ENCODE peak calls at places on chromosomes 6 and 20, in seven cellular contexts. E is prostate gland, X is psoas muscle, T is progenitor cell of endocrine pancreas, L is tibial artery, C is endodermal cell, P is OCI-LY7. N is an unnamed sample.
A peak's percentile ranks its signal among the peaks of the same experiment; 100 is the strongest.

GRCh38 chr6:126017668-126018067 is 31.3 kb downstream of the TRMT11 start:
- DNase-seq in E (no peak), X (no peak), T (no peak), L (no peak), C (no peak), P (no peak), N (no peak)

GRCh38 chr6:40343887-40344565 is 243.1 kb downstream of the LRFN2 start:
- DNase-seq in E (no peak), X (no peak), T (no peak), L (no peak), C (peak; percentile 51), P (no peak), N (no peak)

GRCh38 chr20:53736757-53737403 is 143.2 kb upstream of the ZNF217 start:
- DNase-seq in E (no peak), X (no peak), T (no peak), L (no peak), C (no peak), P (peak; percentile 59), N (no peak)

GRCh38 chr6:83976871-83977270 is 56.7 kb upstream of the MRAP2 start:
- DNase-seq in E (no peak), X (no peak), T (no peak), L (no peak), C (no peak), P (no peak), N (no peak)

GRCh38 chr6:24125980-24126379 is at the start of gene NRSN1:
- DNase-seq in E (no peak), X (no peak), T (peak; percentile 37), L (no peak), C (peak; percentile 93), P (no peak), N (no peak)

GRCh38 chr20:60857708-60858107 is 394.4 kb upstream of the CDH4 start:
- DNase-seq in E (no peak), X (no peak), T (no peak), L (no peak), C (no peak), P (no peak), N (no peak)

GRCh38 chr6:11126876-11127275 is 15.4 kb upstream of the ERVFRD-1 start:
- DNase-seq in E (no peak), X (no peak), T (no peak), L (no peak), C (peak; percentile 73), P (no peak), N (no peak)

GRCh38 chr6:64890609-64891008 is 816.4 kb downstream of the EYS start:
- DNase-seq in E (no peak), X (no peak), T (no peak), L (no peak), C (no peak), P (no peak), N (no peak)

GRCh38 chr20:46559685-46560440 is 9.4 kb upstream of the OCSTAMP start:
- DNase-seq in E (no peak), X (no peak), T (no peak), L (no peak), C (no peak), P (no peak), N (no peak)

GRCh38 chr20:18138639-18139583 is 1.2 kb downstream of the KAT14 start:
- DNase-seq in E (no peak), X (no peak), T (no peak), L (no peak), C (no peak), P (peak; percentile 25), N (no peak)

DNA sequence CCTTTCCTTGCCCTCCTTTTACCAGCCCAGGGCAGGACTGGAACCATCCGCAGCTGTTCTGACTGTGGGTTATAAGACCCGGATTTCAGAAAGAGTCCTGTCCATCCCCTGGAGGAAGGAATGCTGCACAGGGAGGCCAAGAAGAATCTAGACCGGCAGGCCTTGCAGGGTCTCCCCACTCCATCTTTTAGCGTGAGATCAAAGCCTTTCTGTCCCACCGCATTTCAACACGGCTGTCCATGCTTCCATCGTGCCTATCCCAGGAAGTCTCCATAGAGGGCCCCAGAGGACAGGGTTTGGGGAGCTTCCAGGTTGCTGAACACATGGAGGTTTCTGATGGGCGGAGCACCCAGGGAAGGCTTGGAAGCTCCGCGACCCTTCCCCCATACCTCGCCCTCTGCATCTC is 79.3 kb upstream of the AGPAT4 start:
- DNase-seq in E (no peak), X (no peak), T (no peak), L (no peak), C (peak; percentile 92), P (no peak), N (no peak)
- TF ChIP-seq CTCF in E (no peak), X (no peak), T (peak; percentile 41), L (no peak), C (peak; percentile 75), P (no peak), N (no peak)

DNA sequence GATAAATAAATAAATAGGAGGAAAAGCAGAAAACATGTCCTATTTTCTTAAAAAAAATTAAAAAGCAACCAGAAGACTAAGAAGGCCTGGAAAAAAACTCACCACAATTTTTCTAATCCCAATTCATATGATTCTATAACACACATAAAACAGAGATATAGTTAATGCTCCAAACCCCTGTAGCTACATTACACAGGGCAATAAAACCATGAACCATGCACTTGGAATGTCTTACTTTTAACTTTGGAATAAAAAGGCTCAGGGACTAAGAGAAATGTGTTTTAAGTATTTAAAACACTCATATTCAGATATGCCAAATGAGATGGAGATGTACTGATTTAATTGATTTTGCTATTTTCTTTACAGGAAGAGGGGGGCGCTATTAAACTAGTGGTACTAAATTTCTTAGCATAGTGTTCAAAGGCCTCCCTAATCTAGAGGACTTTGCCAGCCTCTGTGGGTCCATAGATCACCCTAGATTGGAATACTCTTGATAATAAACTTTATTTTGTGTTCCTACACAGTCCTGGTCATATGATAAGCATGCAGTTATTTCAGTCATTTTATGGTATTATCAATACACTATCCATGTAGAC is 30.3 kb upstream of the GCM1 start:
- DNase-seq in E (no peak), X (no peak), T (no peak), L (no peak), C (no peak), P (no peak), N (no peak)
- TF ChIP-seq CTCF in E (no peak), X (no peak), T (no peak), L (no peak), C (no peak), P (peak; percentile 62), N (no peak)

DNA sequence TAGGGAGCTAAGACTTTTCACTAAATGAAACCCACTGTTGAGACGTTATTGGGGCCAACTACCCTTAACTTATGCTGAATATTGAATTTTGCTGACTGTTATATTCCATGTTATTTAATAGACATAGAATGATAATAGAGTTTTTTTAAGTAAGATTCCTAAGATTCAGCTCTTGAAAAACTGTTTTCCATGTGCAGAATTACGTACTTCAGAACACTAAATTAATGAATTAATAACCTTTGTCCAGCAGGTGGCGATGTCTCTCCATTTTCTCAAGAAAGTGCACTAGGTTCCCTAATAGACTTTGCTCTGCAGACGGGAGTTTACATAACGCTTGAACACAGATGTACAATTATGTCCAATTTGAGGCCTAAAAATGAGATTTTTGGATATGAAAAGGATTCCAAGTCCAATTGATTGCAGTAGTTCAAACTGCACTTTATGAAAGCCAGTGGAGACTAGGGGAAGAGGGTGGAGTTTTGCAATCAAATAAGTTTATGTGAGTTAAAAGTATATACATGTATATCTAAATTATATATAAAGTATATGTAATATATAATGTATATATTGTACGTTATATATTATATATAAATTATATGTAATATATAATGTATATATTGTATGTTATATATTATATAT is 282.1 kb downstream of the UST start:
- DNase-seq in E (peak; percentile 80), X (no peak), T (peak; percentile 24), L (peak; percentile 34), C (no peak), P (peak; percentile 89), N (peak; percentile 91)
- TF ChIP-seq CTCF in E (peak; percentile 89), X (peak; percentile 77), T (peak; percentile 82), L (peak; percentile 87), C (peak; percentile 84), P (peak; percentile 93), N (peak; percentile 39)

GRCh38 chr20:32820000-32820697 is 395 bp downstream of the MAPRE1 start:
- DNase-seq in E (peak; percentile 61), X (peak; percentile 89), T (peak; percentile 95), L (peak; percentile 46), C (peak; percentile 95), P (peak; percentile 90), N (no peak)

GRCh38 chr20:32823078-32823477 is 3.3 kb downstream of the MAPRE1 start:
- DNase-seq in E (no peak), X (no peak), T (no peak), L (peak; percentile 48), C (no peak), P (no peak), N (no peak)

GRCh38 chr20:32822189-32822588 is 2.4 kb downstream of the MAPRE1 start:
- DNase-seq in E (no peak), X (no peak), T (no peak), L (no peak), C (no peak), P (no peak), N (no peak)

GRCh38 chr20:32823737-32824588 is 4.2 kb downstream of the MAPRE1 start:
- DNase-seq in E (no peak), X (no peak), T (no peak), L (no peak), C (no peak), P (no peak), N (no peak)

GRCh38 chr20:32820698-32821378 is 1.1 kb downstream of the MAPRE1 start:
- DNase-seq in E (no peak), X (no peak), T (no peak), L (no peak), C (no peak), P (peak; percentile 63), N (no peak)
- TF ChIP-seq CTCF in E (no peak), X (no peak), T (no peak), L (no peak), C (peak; percentile 1), P (no peak), N (no peak)

GRCh38 chr6:165231581-165232276 is 77.7 kb downstream of the C6orf118 start:
- DNase-seq in E (no peak), X (no peak), T (no peak), L (no peak), C (peak; percentile 61), P (peak; percentile 3), N (no peak)
- TF ChIP-seq CTCF in E (peak; percentile 40), X (peak; percentile 70), T (peak; percentile 68), L (no peak), C (peak; percentile 79), P (peak; percentile 73), N (peak; percentile 47)

DNA sequence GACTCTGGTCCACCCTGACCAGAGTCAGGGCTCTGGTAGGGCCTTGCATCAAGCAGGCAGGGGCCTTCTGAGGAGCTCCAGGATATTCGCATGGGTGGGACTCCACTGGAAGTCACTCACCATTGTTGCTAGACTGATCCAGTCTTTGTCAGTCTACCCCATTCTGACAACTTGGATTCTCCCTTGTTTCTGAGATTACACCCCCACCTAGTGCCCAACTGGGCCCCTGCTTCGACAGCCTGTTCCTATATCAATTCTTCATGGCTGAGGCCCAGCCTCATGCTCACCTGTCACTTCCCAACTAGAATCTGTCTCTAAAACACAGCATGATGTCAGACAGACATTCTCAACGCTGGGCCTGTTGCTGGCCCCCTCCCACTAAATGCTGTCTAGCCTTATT is 5.2 kb downstream of the SLC35D3 start:
- DNase-seq in E (no peak), X (no peak), T (no peak), L (no peak), C (peak; percentile 79), P (peak; percentile 13), N (no peak)
- TF ChIP-seq CTCF in E (no peak), X (peak; percentile 21), T (peak; percentile 16), L (no peak), C (peak; percentile 75), P (peak; percentile 50), N (peak; percentile 27)

GRCh38 chr6:23081701-23082100 is 512.3 kb downstream of the HDGFL1 start:
- DNase-seq in E (no peak), X (no peak), T (no peak), L (no peak), C (peak; percentile 45), P (no peak), N (no peak)
- TF ChIP-seq CTCF in E (no peak), X (no peak), T (peak; percentile 30), L (no peak), C (peak; percentile 77), P (peak; percentile 36), N (no peak)

N was measured in AG09319.